ENCODE peak calls at places on chromosome 12, in seven cellular contexts. P is GM10248, J is hepatocyte, D is ovary, A is WTC11, K is OCI-LY7, G is Calu3. C is an unnamed sample.

GRCh38 chr12:117580718-117581062 is 219.3 kb upstream of the NOS1 start:
- DNase-seq in P (peak), J (peak), D (no peak), A (peak), K (peak), G (peak), C (no peak)

GRCh38 chr12:13044859-13045384 is 741 bp downstream of the FAM234B start:
- DNase-seq in P (peak), J (no peak), D (no peak), A (no peak), K (no peak), G (no peak), C (no peak)

GRCh38 chr12:109949089-109949488 is 47.1 kb downstream of the GIT2 start:
- DNase-seq in P (no peak), J (peak), D (no peak), A (no peak), K (no peak), G (no peak), C (no peak)

GRCh38 chr12:102921240-102921639 is 4.2 kb upstream of the PAH start:
- DNase-seq in P (no peak), J (no peak), D (no peak), A (no peak), K (no peak), G (no peak), C (no peak)

GRCh38 chr12:131221061-131221945 is 267.6 kb downstream of the ADGRD1 start:
- DNase-seq in P (no peak), J (no peak), D (no peak), A (no peak), K (no peak), G (no peak), C (no peak)

GRCh38 chr12:93201990-93202389 is 175.7 kb upstream of the NUDT4 start:
- DNase-seq in P (no peak), J (no peak), D (no peak), A (no peak), K (no peak), G (no peak), C (no peak)

GRCh38 chr12:116048886-116049285 is 228.6 kb downstream of the MED13L start:
- DNase-seq in P (no peak), J (no peak), D (no peak), A (no peak), K (no peak), G (no peak), C (no peak)

GRCh38 chr12:4246116-4246515 is 27.4 kb upstream of the CCND2 start:
- DNase-seq in P (peak), J (peak), D (no peak), A (no peak), K (no peak), G (no peak), C (no peak)

GRCh38 chr12:15280930-15281329 is 41.4 kb upstream of the PTPRO start:
- DNase-seq in P (no peak), J (no peak), D (no peak), A (no peak), K (no peak), G (no peak), C (no peak)

GRCh38 chr12:50103767-50104321 is at the start of gene GPD1:
- DNase-seq in P (no peak), J (peak), D (peak), A (peak), K (no peak), G (peak), C (no peak)

GRCh38 chr12:79891506-79892162 is 43.3 kb downstream of the PPP1R12A start:
- DNase-seq in P (no peak), J (no peak), D (no peak), A (no peak), K (no peak), G (no peak), C (no peak)

GRCh38 chr12:77681726-77682125 is 149.0 kb upstream of the NAV3 start:
- DNase-seq in P (no peak), J (no peak), D (no peak), A (no peak), K (no peak), G (no peak), C (no peak)

GRCh38 chr12:46941981-46942380 is 116.2 kb upstream of the SLC38A4 start:
- DNase-seq in P (no peak), J (no peak), D (no peak), A (no peak), K (no peak), G (no peak), C (no peak)

GRCh38 chr12:42332301-42332894 is 6.4 kb downstream of the PPHLN1 start:
- DNase-seq in P (peak), J (peak), D (no peak), A (no peak), K (peak), G (peak), C (no peak)

GRCh38 chr12:78636253-78636855 is 228.2 kb upstream of the SYT1 start:
- DNase-seq in P (no peak), J (no peak), D (no peak), A (no peak), K (no peak), G (no peak), C (no peak)

GRCh38 chr12:131060011-131060703 is 106.5 kb downstream of the ADGRD1 start:
- DNase-seq in P (no peak), J (no peak), D (no peak), A (no peak), K (no peak), G (no peak), C (no peak)

GRCh38 chr12:4383304-4383865 is 3.9 kb upstream of the FGF23 start:
- DNase-seq in P (no peak), J (peak), D (no peak), A (peak), K (peak), G (no peak), C (no peak)

GRCh38 chr12:132711169-132711843 is 664 bp downstream of the PGAM5 start:
- DNase-seq in P (peak), J (peak), D (no peak), A (peak), K (peak), G (peak), C (no peak)

GRCh38 chr12:45966486-45966885 is 23.9 kb downstream of the SCAF11 start:
- DNase-seq in P (no peak), J (no peak), D (no peak), A (no peak), K (no peak), G (no peak), C (no peak)

GRCh38 chr12:90262261-90262660 is 553.6 kb upstream of the ATP2B1 start:
- DNase-seq in P (no peak), J (peak), D (no peak), A (no peak), K (no peak), G (no peak), C (no peak)

GRCh38 chr12:58066296-58066695 is 124.9 kb downstream of the ATP23 start:
- DNase-seq in P (no peak), J (peak), D (no peak), A (no peak), K (no peak), G (peak), C (no peak)

GRCh38 chr12:101775814-101776213 is 36.6 kb upstream of the SYCP3 start:
- DNase-seq in P (no peak), J (no peak), D (no peak), A (no peak), K (no peak), G (no peak), C (no peak)

GRCh38 chr12:99418379-99418778 is 229.2 kb upstream of the GARIN6 start:
- DNase-seq in P (no peak), J (no peak), D (no peak), A (no peak), K (no peak), G (no peak), C (no peak)

GRCh38 chr12:11228268-11228879 is 41.1 kb downstream of the PRB3 start:
- DNase-seq in P (peak), J (peak), D (no peak), A (peak), K (peak), G (peak), C (no peak)

GRCh38 chr12:45745861-45746277 is 16.4 kb downstream of the ARID2 start:
- DNase-seq in P (no peak), J (no peak), D (no peak), A (no peak), K (peak), G (no peak), C (no peak)

GRCh38 chr12:89384050-89384749 is 31.9 kb upstream of the DUSP6 start:
- DNase-seq in P (no peak), J (peak), D (peak), A (peak), K (no peak), G (peak), C (no peak)

GRCh38 chr12:74365178-74365964 is 172.3 kb upstream of the ATXN7L3B start:
- DNase-seq in P (peak), J (peak), D (peak), A (peak), K (peak), G (peak), C (no peak)

GRCh38 chr12:34394211-34395055 is 372.1 kb downstream of the ALG10 start:
- DNase-seq in P (peak), J (no peak), D (peak), A (no peak), K (no peak), G (no peak), C (no peak)

GRCh38 chr12:125283521-125283920 is 218.3 kb downstream of the AACS start:
- DNase-seq in P (no peak), J (no peak), D (no peak), A (no peak), K (no peak), G (no peak), C (no peak)

GRCh38 chr12:109612975-109613502 is 39.4 kb downstream of the MVK start:
- DNase-seq in P (no peak), J (no peak), D (no peak), A (peak), K (peak), G (no peak), C (no peak)

GRCh38 chr12:50613463-50613862 is 108.7 kb downstream of the DIP2B start:
- DNase-seq in P (no peak), J (no peak), D (no peak), A (no peak), K (no peak), G (no peak), C (no peak)

GRCh38 chr12:48795550-48796455 is 6.9 kb upstream of the ADCY6 start:
- DNase-seq in P (peak), J (peak), D (peak), A (peak), K (peak), G (peak), C (no peak)

GRCh38 chr12:123094349-123095073 is 56.4 kb downstream of the PITPNM2 start:
- DNase-seq in P (no peak), J (peak), D (peak), A (no peak), K (no peak), G (peak), C (no peak)

DNA sequence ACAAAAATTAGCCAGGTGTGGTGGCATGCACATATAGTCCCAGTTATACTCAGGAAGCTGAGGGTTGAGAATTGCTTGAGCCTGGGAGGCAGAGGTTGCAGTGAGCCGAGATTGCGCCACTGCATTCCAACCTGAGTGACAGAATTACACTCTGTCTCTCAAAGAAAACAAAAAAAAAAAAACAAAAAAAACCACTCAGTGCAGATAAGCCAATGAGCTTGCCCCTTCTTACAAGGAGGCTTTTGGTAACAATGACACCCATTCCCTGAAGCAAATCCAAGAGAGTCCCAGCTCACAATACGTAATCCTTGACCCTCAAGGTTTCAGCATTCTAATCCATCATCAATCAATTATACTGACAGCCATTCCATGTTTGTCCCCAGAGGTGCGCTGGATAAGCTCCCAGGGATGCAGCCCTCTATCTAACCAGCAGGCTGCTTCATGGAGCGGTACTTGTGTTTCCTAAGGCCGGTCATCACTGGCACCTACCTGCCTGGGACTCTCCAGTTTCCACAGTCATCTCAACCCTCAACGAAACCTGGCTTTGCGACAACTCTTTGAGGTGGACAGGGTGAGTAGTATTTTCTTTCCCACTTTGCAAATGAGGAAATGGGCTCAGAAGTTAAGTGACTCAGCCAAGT is 12.4 kb downstream of the GCN1 start:
- DNase-seq in P (no peak), J (peak), D (no peak), A (no peak), K (no peak), G (no peak), C (no peak)
- TF ChIP-seq CTCF in P (no peak), J (no peak), D (no peak), A (no peak), K (no peak), G (no peak), C (no peak)

DNA sequence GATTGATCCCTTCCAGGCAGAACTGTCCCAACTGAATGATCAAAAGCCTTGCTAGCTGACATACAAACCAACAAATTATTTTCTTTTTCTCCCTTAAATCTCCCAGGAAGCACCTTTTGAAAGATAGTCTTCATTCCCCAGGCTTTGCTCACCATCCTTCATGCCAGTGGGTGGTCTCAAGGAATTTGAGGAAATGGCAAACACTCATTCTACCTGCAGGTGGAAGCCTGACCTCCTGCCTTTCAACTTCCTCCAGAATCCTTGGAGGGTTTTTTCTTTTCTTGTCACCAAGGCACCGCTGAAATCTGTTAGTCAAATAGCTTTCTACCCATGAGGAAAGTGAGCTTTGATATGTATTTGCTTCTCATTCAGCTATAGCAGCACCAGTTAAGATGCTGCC is 128.5 kb downstream of the WIF1 start:
- DNase-seq in P (no peak), J (no peak), D (no peak), A (peak), K (no peak), G (no peak), C (no peak)
- TF ChIP-seq CTCF in P (no peak), J (no peak), D (no peak), A (no peak), K (no peak), G (no peak), C (no peak)

GRCh38 chr12:67486671-67487070 is 161.9 kb upstream of the DYRK2 start:
- DNase-seq in P (no peak), J (no peak), D (no peak), A (no peak), K (no peak), G (no peak), C (no peak)

GRCh38 chr12:67483871-67484554 is 164.5 kb upstream of the DYRK2 start:
- DNase-seq in P (peak), J (no peak), D (no peak), A (no peak), K (no peak), G (peak), C (no peak)

GRCh38 chr12:67477682-67478265 is 170.8 kb upstream of the DYRK2 start:
- DNase-seq in P (no peak), J (no peak), D (no peak), A (no peak), K (no peak), G (no peak), C (no peak)

GRCh38 chr12:67484788-67485480 is 163.6 kb upstream of the DYRK2 start:
- DNase-seq in P (no peak), J (no peak), D (no peak), A (no peak), K (peak), G (no peak), C (no peak)

GRCh38 chr12:67482751-67483661 is 165.5 kb upstream of the DYRK2 start:
- DNase-seq in P (no peak), J (peak), D (peak), A (no peak), K (peak), G (peak), C (no peak)
- TF ChIP-seq CTCF in P (no peak), J (no peak), D (no peak), A (no peak), K (no peak), G (no peak), C (no peak)

GRCh38 chr12:26152507-26153102 is 27.8 kb upstream of the BHLHE41 start:
- DNase-seq in P (no peak), J (no peak), D (no peak), A (no peak), K (no peak), G (no peak), C (no peak)

GRCh38 chr12:26156996-26157395 is 32.2 kb upstream of the BHLHE41 start:
- DNase-seq in P (no peak), J (peak), D (no peak), A (no peak), K (no peak), G (no peak), C (no peak)

GRCh38 chr12:26156201-26156871 is 31.5 kb upstream of the BHLHE41 start:
- DNase-seq in P (peak), J (no peak), D (no peak), A (no peak), K (peak), G (no peak), C (no peak)

GRCh38 chr12:26150737-26151450 is 26.1 kb upstream of the BHLHE41 start:
- DNase-seq in P (no peak), J (no peak), D (no peak), A (no peak), K (no peak), G (no peak), C (no peak)

GRCh38 chr12:26153421-26154154 is 28.8 kb upstream of the BHLHE41 start:
- DNase-seq in P (no peak), J (peak), D (no peak), A (no peak), K (no peak), G (peak), C (peak)
- TF ChIP-seq CTCF in P (no peak), J (no peak), D (no peak), A (no peak), K (no peak), G (no peak), C (peak)

DNA sequence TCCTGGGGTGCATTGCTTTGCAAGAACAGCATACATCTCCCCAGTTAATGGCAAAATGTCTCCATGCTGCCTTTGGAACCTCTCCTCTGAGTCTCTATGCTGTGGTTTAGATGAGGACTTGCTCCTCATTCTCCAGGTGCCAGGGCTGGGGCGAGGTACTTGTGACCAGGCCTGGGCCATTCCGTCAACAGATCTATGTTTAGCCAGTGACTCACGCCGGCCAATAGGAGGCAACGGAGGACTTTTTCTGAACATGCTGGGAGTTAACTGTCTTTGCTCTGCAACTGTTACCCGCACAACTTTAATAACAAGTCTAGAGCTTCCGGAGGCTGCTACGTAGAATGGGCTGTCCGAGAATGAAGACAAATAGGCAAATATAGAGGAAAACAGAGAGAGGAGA is 214.2 kb downstream of the GLT1D1 start:
- DNase-seq in P (no peak), J (peak), D (no peak), A (no peak), K (no peak), G (no peak), C (no peak)
- TF ChIP-seq CTCF in P (no peak), J (peak), D (no peak), A (no peak), K (peak), G (no peak), C (no peak)

C was measured in thoracic aorta.